ENCODE peak calls at places on chromosomes 6 and 20, in eight cellular contexts. H is EL, L is AG09319, P is neural progenitor cell, F is IMR-90, B is RPMI7951, X is hepatic stellate cell, V is osteocyte. R is an unnamed sample.

GRCh38 chr20:46715292-46715756 is 5.9 kb downstream of the SLC2A10 start:
- DNase-seq in H (peak), L (peak), P (peak), F (peak), B (peak), X (peak), V (no peak), R (peak)

GRCh38 chr20:37185681-37186080 is 6.3 kb upstream of the MROH8 start:
- DNase-seq in H (no peak), L (no peak), P (no peak), F (no peak), B (no peak), X (no peak), V (no peak), R (no peak)

GRCh38 chr20:38505091-38505455 is 32.4 kb downstream of the RALGAPB start:
- DNase-seq in H (no peak), L (no peak), P (no peak), F (no peak), B (no peak), X (no peak), V (no peak), R (no peak)

GRCh38 chr6:43945778-43946100 is 175.7 kb downstream of the VEGFA start:
- DNase-seq in H (peak), L (no peak), P (no peak), F (no peak), B (peak), X (no peak), V (no peak), R (no peak)

GRCh38 chr20:45290677-45291355 is 15.8 kb upstream of the RBPJL start:
- DNase-seq in H (peak), L (peak), P (peak), F (peak), B (peak), X (peak), V (peak), R (peak)

GRCh38 chr6:166006593-166007301 is 160.9 kb downstream of the TBXT start:
- DNase-seq in H (peak), L (no peak), P (peak), F (peak), B (peak), X (peak), V (no peak), R (peak)

GRCh38 chr6:105839266-105839665 is 246.9 kb upstream of the PRDM1 start:
- DNase-seq in H (no peak), L (no peak), P (no peak), F (peak), B (peak), X (no peak), V (no peak), R (no peak)

GRCh38 chr20:24475356-24475755 is 5.9 kb downstream of the SYNDIG1 start:
- DNase-seq in H (no peak), L (no peak), P (no peak), F (no peak), B (no peak), X (no peak), V (no peak), R (no peak)

GRCh38 chr20:21322083-21322710 is 19.1 kb downstream of the XRN2 start:
- DNase-seq in H (no peak), L (no peak), P (no peak), F (peak), B (peak), X (no peak), V (no peak), R (no peak)

GRCh38 chr20:56893206-56893605 is 264.1 kb downstream of the TFAP2C start:
- DNase-seq in H (no peak), L (no peak), P (peak), F (no peak), B (peak), X (no peak), V (no peak), R (no peak)

GRCh38 chr20:39152126-39152525 is 190.0 kb downstream of the DHX35 start:
- DNase-seq in H (no peak), L (no peak), P (no peak), F (no peak), B (no peak), X (no peak), V (no peak), R (no peak)

GRCh38 chr20:50628326-50628725 is 63.0 kb downstream of the RIPOR3 start:
- DNase-seq in H (no peak), L (no peak), P (peak), F (no peak), B (no peak), X (no peak), V (no peak), R (no peak)

GRCh38 chr6:42441059-42441471 is 10.7 kb downstream of the TRERF1 start:
- DNase-seq in H (no peak), L (no peak), P (no peak), F (peak), B (no peak), X (peak), V (no peak), R (peak)

GRCh38 chr20:53609501-53610445 is 16.1 kb upstream of the ZNF217 start:
- DNase-seq in H (peak), L (no peak), P (peak), F (peak), B (peak), X (no peak), V (no peak), R (no peak)

GRCh38 chr6:6728169-6728941 is 139.8 kb downstream of the LY86 start:
- DNase-seq in H (no peak), L (no peak), P (peak), F (no peak), B (no peak), X (no peak), V (no peak), R (no peak)

GRCh38 chr6:41445268-41445667 is 100.9 kb upstream of the FOXP4 start:
- DNase-seq in H (no peak), L (no peak), P (no peak), F (no peak), B (no peak), X (no peak), V (no peak), R (no peak)

GRCh38 chr6:135651964-135652755 is 154.6 kb upstream of the AHI1 start:
- DNase-seq in H (no peak), L (no peak), P (peak), F (peak), B (no peak), X (no peak), V (no peak), R (no peak)

GRCh38 chr6:11064836-11065235 is 20.7 kb upstream of the ELOVL2 start:
- DNase-seq in H (no peak), L (no peak), P (peak), F (no peak), B (no peak), X (no peak), V (no peak), R (no peak)

GRCh38 chr20:33933469-33933909 is 60.2 kb upstream of the RALY start:
- DNase-seq in H (peak), L (peak), P (peak), F (peak), B (peak), X (peak), V (no peak), R (peak)

GRCh38 chr20:14848806-14849205 is 511.4 kb upstream of the FLRT3 start:
- DNase-seq in H (no peak), L (no peak), P (no peak), F (no peak), B (no peak), X (no peak), V (no peak), R (no peak)

GRCh38 chr6:100415780-100416179 is 48.9 kb downstream of the SIM1 start:
- DNase-seq in H (no peak), L (no peak), P (peak), F (no peak), B (no peak), X (no peak), V (no peak), R (no peak)

GRCh38 chr20:34983995-34984735 is 28.5 kb downstream of the MYH7B start:
- DNase-seq in H (no peak), L (no peak), P (peak), F (no peak), B (no peak), X (no peak), V (no peak), R (no peak)

GRCh38 chr6:116682334-116682712 is 1.3 kb downstream of the KPNA5 start:
- DNase-seq in H (peak), L (no peak), P (peak), F (peak), B (peak), X (peak), V (no peak), R (peak)

GRCh38 chr20:43188861-43189613 is 669 bp downstream of the PTPRT start:
- DNase-seq in H (no peak), L (no peak), P (peak), F (no peak), B (no peak), X (no peak), V (no peak), R (no peak)

GRCh38 chr20:55253765-55254164 is 751.6 kb downstream of the CBLN4 start:
- DNase-seq in H (no peak), L (no peak), P (no peak), F (no peak), B (no peak), X (no peak), V (no peak), R (peak)

GRCh38 chr6:116419069-116419468 is 42.1 kb upstream of the CALHM6 start:
- DNase-seq in H (peak), L (no peak), P (no peak), F (peak), B (peak), X (no peak), V (no peak), R (no peak)

GRCh38 chr6:147103641-147104040 is 100.6 kb upstream of the STXBP5 start:
- DNase-seq in H (peak), L (no peak), P (no peak), F (no peak), B (no peak), X (no peak), V (no peak), R (no peak)

GRCh38 chr20:63974402-63975200 is 4.8 kb downstream of the SAMD10 start:
- DNase-seq in H (no peak), L (no peak), P (no peak), F (peak), B (no peak), X (no peak), V (no peak), R (no peak)

GRCh38 chr6:133724726-133725125 is 164.2 kb upstream of the TCF21 start:
- DNase-seq in H (peak), L (no peak), P (no peak), F (peak), B (peak), X (no peak), V (no peak), R (peak)

GRCh38 chr6:169832247-169832948 is 81.0 kb downstream of the ERMARD start:
- DNase-seq in H (no peak), L (no peak), P (no peak), F (peak), B (peak), X (no peak), V (no peak), R (peak)